ENCODE peak calls at places on chromosomes 4 and X, in six cellular contexts. F is lower leg skin, N is A549, L is uterus, D is sigmoid colon, T is HCT116. H is an unnamed sample.

GRCh38 chrX:74389016-74389415 is 32.3 kb upstream of the SLC16A2 start:
- DNase-seq in N (peak; percentile 3), T (no peak), L (no peak), F (no peak), D (no peak), H (no peak)

GRCh38 chr4:8370835-8371234 is 69.7 kb downstream of the ACOX3 start:
- DNase-seq in T (no peak), D (peak; percentile 92), L (peak; percentile 40), N (no peak), F (no peak), H (no peak)

GRCh38 chr4:74410272-74410671 is 34.7 kb upstream of the AREG start:
- DNase-seq in T (no peak), L (no peak), F (no peak), D (no peak), N (no peak), H (no peak)

GRCh38 chr4:61505773-61506640 is 305.9 kb downstream of the ADGRL3 start:
- DNase-seq in L (no peak), T (no peak), D (no peak), F (no peak), N (no peak), H (no peak)

GRCh38 chr4:4851081-4851480 is 8.4 kb upstream of the MSX1 start:
- DNase-seq in F (no peak), N (no peak), D (peak; percentile 55), T (no peak), L (no peak), H (no peak)

GRCh38 chr4:70703695-70704332 is 15.5 kb downstream of the UTP3 start:
- DNase-seq in T (no peak), N (no peak), F (no peak), D (no peak), L (no peak), H (no peak)

GRCh38 chrX:155747520-155747919 is 133.6 kb upstream of the VAMP7 start:
- DNase-seq in D (no peak), N (no peak), F (no peak), T (no peak), L (no peak), H (no peak)

GRCh38 chr4:119035941-119036737 is 99.5 kb upstream of the MYOZ2 start:
- DNase-seq in L (no peak), N (no peak), D (peak; percentile 73), F (no peak), T (no peak), H (no peak)

GRCh38 chrX:37349131-37350033 is at the start of gene PRRG1:
- DNase-seq in F (peak; percentile 36), D (peak; percentile 87), T (peak; percentile 61), N (peak; percentile 80), L (peak; percentile 74), H (peak; percentile 19)

GRCh38 chrX:108122748-108123147 is 31.2 kb downstream of the ATG4A start:
- DNase-seq in L (no peak), N (no peak), D (no peak), T (no peak), F (no peak), H (no peak)

GRCh38 chr4:132333723-132334045 is 815.4 kb upstream of the PCDH10 start:
- DNase-seq in T (no peak), N (no peak), L (no peak), D (no peak), F (no peak), H (no peak)

GRCh38 chr4:148693913-148694649 is 251.9 kb upstream of the NR3C2 start:
- DNase-seq in T (no peak), F (no peak), L (no peak), N (no peak), D (no peak), H (no peak)

GRCh38 chr4:128812360-128812958 is 3.0 kb downstream of the JADE1 start:
- DNase-seq in F (peak; percentile 38), T (peak; percentile 19), L (no peak), D (peak; percentile 81), N (peak; percentile 62), H (peak; percentile 37)
- TF ChIP-seq POLR2A in F (no peak), T (no peak), L (no peak), D (no peak), N (no peak), H (no peak)

GRCh38 chrX:121832446-121832845 is 785.0 kb downstream of the GLUD2 start:
- DNase-seq in F (no peak), D (no peak), L (no peak), T (no peak), N (no peak), H (no peak)
- TF ChIP-seq POLR2A in F (no peak), D (no peak), L (no peak), T (no peak), N (no peak), H (no peak)

GRCh38 chrX:38806054-38806389 is 4.8 kb downstream of the MID1IP1 start:
- DNase-seq in L (no peak), F (no peak), D (no peak), T (no peak), N (no peak), H (no peak)

GRCh38 chrX:38806875-38807601 is 5.8 kb downstream of the MID1IP1 start:
- DNase-seq in N (no peak), T (no peak), L (no peak), F (no peak), D (no peak), H (no peak)

GRCh38 chrX:38804481-38805293 is 3.4 kb downstream of the MID1IP1 start:
- DNase-seq in F (no peak), D (peak; percentile 65), L (peak; percentile 33), T (no peak), N (peak; percentile 40), H (no peak)

GRCh38 chrX:38803609-38804480 is 2.6 kb downstream of the MID1IP1 start:
- DNase-seq in L (peak; percentile 77), F (peak; percentile 66), T (peak; percentile 77), D (peak; percentile 92), N (peak; percentile 92), H (no peak)

GRCh38 chrX:38805294-38806053 is 4.2 kb downstream of the MID1IP1 start:
- DNase-seq in N (peak; percentile 77), L (peak; percentile 69), F (peak; percentile 40), T (no peak), D (peak; percentile 85), H (no peak)
- TF ChIP-seq POLR2A in N (no peak), L (no peak), F (no peak), T (no peak), D (no peak), H (no peak)

DNA sequence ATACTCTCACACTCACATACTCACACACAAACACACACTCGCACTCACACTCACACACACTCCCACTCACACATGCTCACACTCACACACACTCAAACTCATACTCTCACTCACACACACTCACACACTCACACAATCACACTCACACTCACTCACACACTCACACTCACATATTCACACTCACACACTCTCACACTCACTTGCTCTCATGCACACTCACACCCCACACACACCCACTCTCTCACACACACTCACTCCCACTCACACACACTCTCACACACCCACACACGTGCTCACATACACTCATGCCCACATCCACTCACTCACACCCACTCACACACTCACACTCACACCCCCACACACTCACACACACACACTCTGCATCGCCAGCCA is 4.9 kb upstream of the ATP2B3 start:
- DNase-seq in N (no peak), F (no peak), D (no peak), L (no peak), T (no peak), H (no peak)
- TF ChIP-seq POLR2A in N (no peak), F (no peak), D (no peak), L (no peak), T (no peak), H (no peak)